ENCODE peak calls at places on chromosomes 16 and 17, in six cellular contexts. One of them, this sample, is unnamed.

GRCh38 chr16:19245326-19245925 is 40.1 kb upstream of the CLEC19A start:
- DNase-seq in K562: no peak
- DNase-seq in HL-60: no peak
- DNase-seq in GM12878: no peak
- DNase-seq in HepG2: no peak
- DNase-seq in H1: no peak
- DNase-seq in this sample: no peak

GRCh38 chr16:10938321-10938720 is 3.9 kb downstream of the DEXI start:
- DNase-seq in K562: no peak
- DNase-seq in HL-60: no peak
- DNase-seq in GM12878: no peak
- DNase-seq in HepG2: no peak
- DNase-seq in H1: no peak
- DNase-seq in this sample: no peak

GRCh38 chr16:4358831-4359561 is 7.9 kb upstream of the PAM16 start:
- DNase-seq in K562: peak; percentile 79
- DNase-seq in HL-60: no peak
- DNase-seq in GM12878: no peak
- DNase-seq in HepG2: peak; percentile 53
- DNase-seq in H1: peak; percentile 99
- DNase-seq in this sample: peak; percentile 93

GRCh38 chr16:88478115-88478514 is 25.0 kb downstream of the ZFPM1 start:
- DNase-seq in K562: no peak
- DNase-seq in HL-60: peak; percentile 36
- DNase-seq in GM12878: no peak
- DNase-seq in HepG2: no peak
- DNase-seq in H1: no peak
- DNase-seq in this sample: no peak

GRCh38 chr16:660459-661183 is 7.3 kb upstream of the RHOT2 start:
- DNase-seq in K562: peak; percentile 97
- DNase-seq in HL-60: peak; percentile 93
- DNase-seq in GM12878: peak; percentile 37
- DNase-seq in HepG2: no peak
- DNase-seq in H1: peak; percentile 86
- DNase-seq in this sample: peak; percentile 98

GRCh38 chr16:59905628-59906027 is 1171.5 kb upstream of the GOT2 start:
- DNase-seq in K562: no peak
- DNase-seq in HL-60: no peak
- DNase-seq in GM12878: no peak
- DNase-seq in HepG2: no peak
- DNase-seq in H1: no peak
- DNase-seq in this sample: no peak

GRCh38 chr16:87213536-87213935 is 103.7 kb downstream of the C16orf95 start:
- DNase-seq in K562: no peak
- DNase-seq in HL-60: no peak
- DNase-seq in GM12878: no peak
- DNase-seq in HepG2: no peak
- DNase-seq in H1: no peak
- DNase-seq in this sample: no peak

GRCh38 chr17:82881900-82882714 is 42.3 kb upstream of the ZNF750 start:
- DNase-seq in K562: no peak
- DNase-seq in HL-60: no peak
- DNase-seq in GM12878: no peak
- DNase-seq in HepG2: peak; percentile 74
- DNase-seq in H1: no peak
- DNase-seq in this sample: no peak

GRCh38 chr17:58668598-58668935 is 23.3 kb downstream of the TEX14 start:
- DNase-seq in K562: no peak
- DNase-seq in HL-60: no peak
- DNase-seq in GM12878: no peak
- DNase-seq in HepG2: no peak
- DNase-seq in H1: no peak
- DNase-seq in this sample: no peak

GRCh38 chr17:8163978-8164814 is 1.4 kb upstream of the VAMP2 start:
- DNase-seq in K562: peak; percentile 79
- DNase-seq in HL-60: peak; percentile 88
- DNase-seq in GM12878: no peak
- DNase-seq in HepG2: no peak
- DNase-seq in H1: no peak
- DNase-seq in this sample: no peak

GRCh38 chr16:54493594-54493993 is 207.0 kb upstream of the IRX3 start:
- DNase-seq in K562: no peak
- DNase-seq in HL-60: no peak
- DNase-seq in GM12878: no peak
- DNase-seq in HepG2: no peak
- DNase-seq in H1: no peak
- DNase-seq in this sample: no peak

GRCh38 chr17:76379275-76379641 is 5.2 kb upstream of the SPHK1 start:
- DNase-seq in K562: no peak
- DNase-seq in HL-60: no peak
- DNase-seq in GM12878: no peak
- DNase-seq in HepG2: no peak
- DNase-seq in H1: no peak
- DNase-seq in this sample: no peak

GRCh38 chr16:84618428-84619102 is 687 bp upstream of the COTL1 start:
- DNase-seq in K562: peak; percentile 74
- DNase-seq in HL-60: no peak
- DNase-seq in GM12878: no peak
- DNase-seq in HepG2: peak; percentile 65
- DNase-seq in H1: peak; percentile 80
- DNase-seq in this sample: peak; percentile 63

GRCh38 chr16:11278681-11279628 is 2.2 kb downstream of the PRM1 start:
- DNase-seq in K562: no peak
- DNase-seq in HL-60: no peak
- DNase-seq in GM12878: no peak
- DNase-seq in HepG2: peak; percentile 72
- DNase-seq in H1: no peak
- DNase-seq in this sample: no peak

GRCh38 chr16:66649636-66650205 is 45.2 kb downstream of the CMTM3 start:
- DNase-seq in K562: no peak
- DNase-seq in HL-60: no peak
- DNase-seq in GM12878: no peak
- DNase-seq in HepG2: no peak
- DNase-seq in H1: no peak
- DNase-seq in this sample: no peak

GRCh38 chr16:23286131-23286532 is 16.0 kb upstream of the SCNN1B start:
- DNase-seq in K562: no peak
- DNase-seq in HL-60: no peak
- DNase-seq in GM12878: no peak
- DNase-seq in HepG2: no peak
- DNase-seq in H1: no peak
- DNase-seq in this sample: no peak

GRCh38 chr16:82947675-82948074 is 320.9 kb downstream of the CDH13 start:
- DNase-seq in K562: no peak
- DNase-seq in HL-60: no peak
- DNase-seq in GM12878: no peak
- DNase-seq in HepG2: no peak
- DNase-seq in H1: no peak
- DNase-seq in this sample: no peak

GRCh38 chr16:50593410-50594139 is 45.4 kb downstream of the NKD1 start:
- DNase-seq in K562: peak; percentile 21
- DNase-seq in HL-60: no peak
- DNase-seq in GM12878: no peak
- DNase-seq in HepG2: no peak
- DNase-seq in H1: peak; percentile 70
- DNase-seq in this sample: peak; percentile 48

GRCh38 chr16:85199069-85199725 is 86.9 kb upstream of the CIBAR2 start:
- DNase-seq in K562: no peak
- DNase-seq in HL-60: no peak
- DNase-seq in GM12878: no peak
- DNase-seq in HepG2: no peak
- DNase-seq in H1: no peak
- DNase-seq in this sample: no peak

GRCh38 chr17:19647697-19648474 is 665 bp upstream of the ALDH3A2 start:
- DNase-seq in K562: no peak
- DNase-seq in HL-60: peak; percentile 72
- DNase-seq in GM12878: peak; percentile 9
- DNase-seq in HepG2: peak; percentile 37
- DNase-seq in H1: peak; percentile 82
- DNase-seq in this sample: no peak

GRCh38 chr16:66569827-66570405 is 3.7 kb downstream of the CMTM1 start:
- DNase-seq in K562: no peak
- DNase-seq in HL-60: no peak
- DNase-seq in GM12878: no peak
- DNase-seq in HepG2: no peak
- DNase-seq in H1: no peak
- DNase-seq in this sample: no peak

GRCh38 chr16:66959645-66960177 is 1.4 kb upstream of the CES3 start:
- DNase-seq in K562: no peak
- DNase-seq in HL-60: peak; percentile 79
- DNase-seq in GM12878: no peak
- DNase-seq in HepG2: no peak
- DNase-seq in H1: no peak
- DNase-seq in this sample: no peak

GRCh38 chr16:78591682-78592103 is 492.2 kb downstream of the WWOX start:
- DNase-seq in K562: no peak
- DNase-seq in HL-60: no peak
- DNase-seq in GM12878: no peak
- DNase-seq in HepG2: no peak
- DNase-seq in H1: no peak
- DNase-seq in this sample: no peak

GRCh38 chr17:51217946-51218345 is 41.9 kb downstream of the MBTD1 start:
- DNase-seq in K562: no peak
- DNase-seq in HL-60: no peak
- DNase-seq in GM12878: no peak
- DNase-seq in HepG2: no peak
- DNase-seq in H1: no peak
- DNase-seq in this sample: no peak

GRCh38 chr16:57156351-57156703 is 29.5 kb downstream of the PSME3IP1 start:
- DNase-seq in K562: no peak
- DNase-seq in HL-60: no peak
- DNase-seq in GM12878: no peak
- DNase-seq in HepG2: peak; percentile 57
- DNase-seq in H1: no peak
- DNase-seq in this sample: no peak

GRCh38 chr17:57552114-57552601 is 192.9 kb downstream of the CCDC182 start:
- DNase-seq in K562: peak; percentile 58
- DNase-seq in HL-60: no peak
- DNase-seq in GM12878: no peak
- DNase-seq in HepG2: no peak
- DNase-seq in H1: peak; percentile 82
- DNase-seq in this sample: peak; percentile 84
- TF ChIP-seq GABPA in K562: no peak
- TF ChIP-seq GABPA in HL-60: no peak
- TF ChIP-seq GABPA in GM12878: no peak
- TF ChIP-seq GABPA in HepG2: no peak
- TF ChIP-seq GABPA in H1: no peak
- TF ChIP-seq GABPA in this sample: no peak

GRCh38 chr17:71338396-71338795 is 782.4 kb upstream of the SOX9 start:
- DNase-seq in K562: no peak
- DNase-seq in HL-60: peak; percentile 56
- DNase-seq in GM12878: no peak
- DNase-seq in HepG2: no peak
- DNase-seq in H1: no peak
- DNase-seq in this sample: no peak
- TF ChIP-seq GABPA in K562: no peak
- TF ChIP-seq GABPA in HL-60: no peak
- TF ChIP-seq GABPA in GM12878: no peak
- TF ChIP-seq GABPA in HepG2: no peak
- TF ChIP-seq GABPA in H1: no peak
- TF ChIP-seq GABPA in this sample: no peak

GRCh38 chr17:12548558-12548957 is 117.1 kb upstream of the MYOCD start:
- DNase-seq in K562: no peak
- DNase-seq in HL-60: no peak
- DNase-seq in GM12878: no peak
- DNase-seq in HepG2: no peak
- DNase-seq in H1: no peak
- DNase-seq in this sample: no peak
- TF ChIP-seq GABPA in K562: no peak
- TF ChIP-seq GABPA in HL-60: no peak
- TF ChIP-seq GABPA in GM12878: no peak
- TF ChIP-seq GABPA in HepG2: no peak
- TF ChIP-seq GABPA in H1: no peak
- TF ChIP-seq GABPA in this sample: no peak

GRCh38 chr16:17367932-17368331 is 102.8 kb downstream of the XYLT1 start:
- DNase-seq in K562: peak; percentile 25
- DNase-seq in HL-60: no peak
- DNase-seq in GM12878: no peak
- DNase-seq in HepG2: no peak
- DNase-seq in H1: peak; percentile 82
- DNase-seq in this sample: peak; percentile 27
- TF ChIP-seq GABPA in K562: no peak
- TF ChIP-seq GABPA in HL-60: no peak
- TF ChIP-seq GABPA in GM12878: no peak
- TF ChIP-seq GABPA in HepG2: no peak
- TF ChIP-seq GABPA in H1: peak; percentile 30
- TF ChIP-seq GABPA in this sample: no peak

This sample was measured in SK-N-SH.